ENCODE peak calls at places on chromosomes 13 and 19, in four cellular contexts. R is activated naive CD8-positive, alpha-beta T cell treated with anti-CD3 and anti-CD28 coated beads, Interleukin-2, amount 10 ng/mL, durations not matched to agents 7 days and 5 days; K is CD4-positive, alpha-beta T cell; I is natural killer cell. V is an unnamed sample.

GRCh38 chr19:36441339-36441738 is 22.9 kb upstream of the ZFP82 start:
- ATAC-seq in R (no peak), K (no peak), I (no peak), V (no peak)

GRCh38 chr19:52527954-52528326 is 472 bp downstream of the ZNF808 start:
- ATAC-seq in R (no peak), K (no peak), I (peak), V (peak)

GRCh38 chr13:95882121-95882520 is 171.1 kb downstream of the UGGT2 start:
- ATAC-seq in R (no peak), K (no peak), I (no peak), V (no peak)

GRCh38 chr13:39965309-39965708 is 309.8 kb downstream of the COG6 start:
- ATAC-seq in R (no peak), K (no peak), I (no peak), V (no peak)

GRCh38 chr13:99313473-99313872 is 6.3 kb upstream of the GPR183 start:
- ATAC-seq in R (no peak), K (no peak), I (no peak), V (no peak)

GRCh38 chr13:106573279-106573831 is 5.4 kb upstream of the ARGLU1 start:
- ATAC-seq in R (no peak), K (no peak), I (no peak), V (no peak)

GRCh38 chr19:3699071-3699740 is 1.1 kb downstream of the PIP5K1C start:
- ATAC-seq in R (no peak), K (peak), I (no peak), V (peak)

GRCh38 chr13:113897161-113897560 is 33.3 kb upstream of the GAS6 start:
- ATAC-seq in R (no peak), K (no peak), I (no peak), V (no peak)

GRCh38 chr19:1979642-1980041 is 35.9 kb downstream of the BTBD2 start:
- ATAC-seq in R (no peak), K (no peak), I (no peak), V (no peak)

GRCh38 chr13:45168555-45168930 is 32.3 kb downstream of the KCTD4 start:
- ATAC-seq in R (no peak), K (no peak), I (no peak), V (no peak)

GRCh38 chr13:44921931-44922758 is 67.1 kb downstream of the NUFIP1 start:
- ATAC-seq in R (no peak), K (no peak), I (no peak), V (peak)

GRCh38 chr13:77222909-77223308 is 104.0 kb downstream of the MYCBP2 start:
- ATAC-seq in R (no peak), K (no peak), I (no peak), V (no peak)

GRCh38 chr13:20415694-20416107 is 110.0 kb downstream of the CRYL1 start:
- ATAC-seq in R (no peak), K (no peak), I (no peak), V (no peak)

GRCh38 chr13:40375522-40376171 is 290.8 kb downstream of the FOXO1 start:
- ATAC-seq in R (no peak), K (no peak), I (no peak), V (peak)

GRCh38 chr13:25570185-25570584 is 198.4 kb downstream of the ATP8A2 start:
- ATAC-seq in R (no peak), K (no peak), I (no peak), V (no peak)

GRCh38 chr19:51514866-51515481 is 13.4 kb upstream of the SIGLEC12 start:
- ATAC-seq in R (no peak), K (no peak), I (peak), V (no peak)

GRCh38 chr13:89465366-89465765 is 1794.2 kb downstream of the SLITRK5 start:
- ATAC-seq in R (no peak), K (no peak), I (no peak), V (no peak)

GRCh38 chr19:11378319-11379189 is 4.1 kb downstream of the SWSAP1 start:
- ATAC-seq in R (no peak), K (no peak), I (no peak), V (no peak)

GRCh38 chr13:36673838-36674326 is at the start of gene SERTM1:
- ATAC-seq in R (no peak), K (no peak), I (no peak), V (peak)

GRCh38 chr19:6023085-6023682 is 45.2 kb upstream of the RANBP3 start:
- ATAC-seq in R (no peak), K (no peak), I (no peak), V (no peak)

GRCh38 chr13:94232161-94232560 is 247.3 kb downstream of the DCT start:
- ATAC-seq in R (no peak), K (no peak), I (no peak), V (no peak)

V was measured in esophagus mucosa.